ENCODE peak calls at places on chromosome 15, in four cellular contexts. D, O, Z and H are unnamed samples.

GRCh38 chr15:87582169-87582568 is 674.4 kb downstream of the NTRK3 start:
- DNase-seq in O (no peak), Z (no peak), D (no peak), H (no peak)

GRCh38 chr15:96362759-96363678 is 32.5 kb downstream of the NR2F2 start:
- DNase-seq in O (peak), Z (peak), D (no peak), H (peak)

GRCh38 chr15:98841419-98841970 is 166.1 kb downstream of the PGPEP1L start:
- DNase-seq in O (no peak), D (no peak), Z (no peak), H (no peak)

GRCh38 chr15:82767163-82767829 is 38.6 kb downstream of the FSD2 start:
- DNase-seq in O (no peak), Z (no peak), D (no peak), H (no peak)

GRCh38 chr15:97976766-97977503 is 16.4 kb downstream of the ARRDC4 start:
- DNase-seq in D (no peak), Z (no peak), O (no peak), H (no peak)

GRCh38 chr15:40097968-40098476 is 10.7 kb downstream of the BMF start:
- DNase-seq in D (no peak), O (no peak), Z (no peak), H (no peak)

GRCh38 chr15:91965501-91966180 is 112.1 kb downstream of the SLCO3A1 start:
- DNase-seq in O (no peak), D (no peak), Z (no peak), H (no peak)

GRCh38 chr15:90002428-90002844 is 1.3 kb downstream of the ZNF710 start:
- DNase-seq in Z (peak), D (no peak), O (peak), H (peak)

GRCh38 chr15:70180186-70180875 is 82.6 kb upstream of the TLE3 start:
- DNase-seq in Z (no peak), D (no peak), O (no peak), H (no peak)

GRCh38 chr15:60212536-60212935 is 185.2 kb downstream of the ANXA2 start:
- DNase-seq in O (no peak), D (no peak), Z (no peak), H (no peak)

GRCh38 chr15:72271895-72272212 is 500 bp downstream of the PARP6 start:
- DNase-seq in Z (no peak), O (no peak), D (no peak), H (no peak)

GRCh38 chr15:48855501-48856440 is 22.2 kb upstream of the EID1 start:
- DNase-seq in D (no peak), O (no peak), Z (no peak), H (no peak)

GRCh38 chr15:90322531-90322930 is 29.6 kb upstream of the ZNF774 start:
- DNase-seq in Z (no peak), O (no peak), D (no peak), H (no peak)

GRCh38 chr15:68479870-68480269 is 47.9 kb upstream of the ITGA11 start:
- DNase-seq in Z (no peak), D (no peak), O (no peak), H (no peak)

GRCh38 chr15:48143856-48144255 is 23.1 kb downstream of the SLC24A5 start:
- DNase-seq in Z (no peak), D (no peak), O (no peak), H (no peak)

GRCh38 chr15:25053000-25053815 is 98.4 kb downstream of the SNRPN start:
- DNase-seq in O (no peak), Z (no peak), D (no peak), H (peak)

GRCh38 chr15:98567951-98568350 is 80.4 kb upstream of the IGF1R start:
- DNase-seq in D (no peak), O (no peak), Z (no peak), H (no peak)

GRCh38 chr15:65791335-65792129 is 561 bp downstream of the DENND4A start:
- DNase-seq in O (peak), Z (peak), D (peak), H (peak)

GRCh38 chr15:59532770-59533379 is 78.7 kb upstream of the GCNT3 start:
- DNase-seq in Z (no peak), O (peak), D (no peak), H (peak)

GRCh38 chr15:58212909-58213526 is 74.8 kb downstream of the AQP9 start:
- DNase-seq in D (no peak), Z (no peak), O (peak), H (no peak)

GRCh38 chr15:40955930-40956542 is 2.8 kb downstream of the CHAC1 start:
- DNase-seq in O (no peak), Z (no peak), D (no peak), H (no peak)

GRCh38 chr15:39919740-39920509 is at the start of gene GPR176:
- DNase-seq in Z (peak), D (no peak), O (peak), H (peak)

GRCh38 chr15:63444607-63445006 is 59.8 kb upstream of the USP3 start:
- DNase-seq in O (no peak), D (no peak), Z (no peak), H (no peak)

GRCh38 chr15:33309602-33310276 is 1.0 kb upstream of the RYR3 start:
- DNase-seq in D (no peak), O (peak), Z (no peak), H (peak)

GRCh38 chr15:32893412-32893811 is 175.6 kb downstream of the GREM1 start:
- DNase-seq in D (no peak), Z (no peak), O (no peak), H (no peak)

GRCh38 chr15:76996526-76997401 is 1.8 kb downstream of the PSTPIP1 start:
- DNase-seq in Z (peak), D (peak), O (no peak), H (no peak)

GRCh38 chr15:55859681-55860080 is 116.7 kb upstream of the PRTG start:
- DNase-seq in Z (no peak), D (no peak), O (no peak), H (no peak)

GRCh38 chr15:38304486-38304885 is 51.9 kb downstream of the SPRED1 start:
- DNase-seq in Z (no peak), O (no peak), D (no peak), H (no peak)

GRCh38 chr15:38297623-38298388 is 45.2 kb downstream of the SPRED1 start:
- DNase-seq in D (no peak), Z (no peak), O (no peak), H (no peak)

GRCh38 chr15:38299216-38299615 is 46.6 kb downstream of the SPRED1 start:
- DNase-seq in O (no peak), D (no peak), Z (no peak), H (no peak)

GRCh38 chr15:38300395-38300794 is 47.8 kb downstream of the SPRED1 start:
- DNase-seq in Z (no peak), D (no peak), O (no peak), H (peak)
- TF ChIP-seq CTCF in Z (no peak), D (no peak), O (no peak), H (no peak)

GRCh38 chr15:31069360-31070000 is 32.0 kb downstream of the TRPM1 start:
- DNase-seq in O (no peak), Z (no peak), D (no peak), H (no peak)
- TF ChIP-seq CTCF in O (no peak), Z (no peak), D (no peak), H (no peak)

DNA sequence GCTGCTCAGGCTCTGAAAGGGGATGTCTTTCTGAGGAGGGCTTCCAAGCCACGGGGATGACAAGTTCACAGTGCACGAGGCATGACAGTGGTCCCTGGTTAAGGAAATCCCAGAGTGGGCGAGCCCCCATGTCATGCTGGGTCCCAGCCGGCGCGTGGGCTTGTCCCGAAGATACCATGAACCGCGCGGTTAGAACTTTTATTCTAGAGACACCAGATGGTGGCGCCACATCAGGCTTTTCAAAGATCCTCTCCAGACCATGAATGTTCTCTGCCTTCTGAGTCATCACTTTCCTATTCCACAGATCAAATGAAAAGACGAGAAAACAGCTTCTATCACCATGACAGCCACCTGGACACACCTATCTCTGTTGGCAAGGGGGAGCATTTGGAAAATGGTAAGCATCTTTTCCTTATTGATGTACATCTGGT is 227.8 kb upstream of the LYSMD4 start:
- DNase-seq in D (no peak), Z (peak), O (peak), H (no peak)
- TF ChIP-seq CTCF in D (no peak), Z (no peak), O (no peak), H (no peak)

GRCh38 chr15:22989576-22990477 is 9.7 kb upstream of the CYFIP1 start:
- DNase-seq in O (no peak), D (no peak), Z (no peak), H (no peak)
- TF ChIP-seq CTCF in O (no peak), D (no peak), Z (no peak), H (no peak)

DNA sequence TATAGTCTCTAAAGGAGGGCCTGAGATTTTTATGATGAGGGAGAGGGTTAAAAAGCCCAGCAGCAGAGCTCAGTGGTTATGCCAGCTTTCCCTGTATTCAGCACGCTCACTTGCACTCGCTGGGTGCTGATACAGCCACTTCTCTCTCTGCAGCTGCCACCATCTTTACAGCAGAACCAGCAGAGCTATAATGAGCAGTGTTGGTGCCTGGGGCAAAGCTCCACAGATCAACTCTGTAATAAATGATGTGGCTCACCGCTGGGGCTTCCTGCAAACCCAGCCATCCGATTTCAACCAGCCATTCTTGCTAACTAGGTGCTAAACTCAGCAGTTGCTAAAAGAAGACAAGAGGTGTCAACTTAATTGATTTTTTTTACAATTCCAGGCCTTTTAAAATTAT is 48.0 kb downstream of the ARNT2 start:
- DNase-seq in D (no peak), Z (no peak), O (no peak), H (no peak)
- TF ChIP-seq CTCF in D (no peak), Z (no peak), O (no peak), H (no peak)

DNA sequence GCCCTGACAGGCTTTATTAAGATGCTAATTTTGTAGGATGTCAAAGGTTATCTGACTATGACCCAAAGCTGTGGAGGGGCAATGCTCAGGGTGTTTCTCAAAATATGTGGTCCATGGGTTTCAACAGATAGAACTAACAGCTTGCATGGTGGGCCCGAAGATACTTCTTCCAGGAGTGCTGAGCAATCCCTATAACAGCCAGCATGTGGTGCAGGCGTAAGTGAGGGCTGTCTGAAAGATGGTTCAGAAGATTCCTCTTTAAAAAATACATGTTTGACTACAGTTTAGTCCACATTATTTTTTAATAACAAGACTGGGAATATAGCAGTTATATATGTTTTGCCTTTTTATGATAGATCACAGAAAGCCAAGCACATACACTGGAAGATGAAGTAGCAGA is 7.6 kb downstream of the SCG3 start:
- DNase-seq in D (no peak), O (no peak), Z (no peak), H (no peak)
- TF ChIP-seq CTCF in D (peak), O (no peak), Z (no peak), H (no peak)

GRCh38 chr15:56886878-56887781 is 31.3 kb upstream of the TCF12 start:
- DNase-seq in O (peak), D (peak), Z (peak), H (peak)
- TF ChIP-seq CTCF in O (no peak), D (no peak), Z (no peak), H (no peak)

GRCh38 chr15:78236491-78236890 is 2.1 kb upstream of the ACSBG1 start:
- DNase-seq in Z (no peak), O (no peak), D (no peak), H (no peak)
- TF ChIP-seq CTCF in Z (no peak), O (no peak), D (no peak), H (no peak)